ENCODE peak calls at places on chromosomes 16 and 17, in seven cellular contexts. F is NCI-H524, M is A549, T is brain microvascular endothelial cell, X is T follicular helper cell, E is activated T-helper 1 cell treated with Interleukin-2 at 50 U/mL for 16 hours, V is fibroblast of the conjunctiva. O is an unnamed sample.

GRCh38 chr17:42361781-42362186 is 26.5 kb downstream of the STAT3 start:
- DNase-seq in F (no peak), M (peak; percentile 39), T (no peak), X (no peak), E (no peak), V (no peak), O (no peak)

GRCh38 chr16:17222756-17223411 is 247.9 kb downstream of the XYLT1 start:
- DNase-seq in F (no peak), M (no peak), T (no peak), X (no peak), E (no peak), V (no peak), O (no peak)

GRCh38 chr16:70267516-70267915 is 15.8 kb upstream of the EXOSC6 start:
- DNase-seq in F (peak; percentile 56), M (peak; percentile 67), T (peak; percentile 22), X (no peak), E (no peak), V (no peak), O (no peak)

GRCh38 chr16:180921-181667 is 835 bp downstream of the HBQ1 start:
- DNase-seq in F (peak; percentile 83), M (peak; percentile 88), T (peak; percentile 55), X (peak; percentile 76), E (peak; percentile 76), V (peak; percentile 16), O (no peak)

GRCh38 chr17:47955497-47956461 is 1.9 kb downstream of the PRR15L start:
- DNase-seq in F (no peak), M (no peak), T (no peak), X (no peak), E (no peak), V (no peak), O (no peak)

GRCh38 chr16:83110221-83110768 is 483.5 kb downstream of the CDH13 start:
- DNase-seq in F (no peak), M (no peak), T (no peak), X (no peak), E (no peak), V (no peak), O (no peak)

GRCh38 chr17:66518677-66519076 is 216.3 kb downstream of the PRKCA start:
- DNase-seq in F (peak; percentile 65), M (no peak), T (no peak), X (no peak), E (no peak), V (no peak), O (no peak)

GRCh38 chr17:7241047-7241733 is 1.1 kb downstream of the GABARAP start:
- DNase-seq in F (no peak), M (no peak), T (no peak), X (no peak), E (no peak), V (no peak), O (no peak)

GRCh38 chr17:36934759-36935630 is 2.3 kb upstream of the LHX1 start:
- DNase-seq in F (peak; percentile 54), M (peak; percentile 69), T (no peak), X (no peak), E (no peak), V (no peak), O (no peak)

GRCh38 chr16:82990155-82990554 is 363.4 kb downstream of the CDH13 start:
- DNase-seq in F (no peak), M (no peak), T (peak; percentile 50), X (no peak), E (no peak), V (no peak), O (no peak)

GRCh38 chr17:57818066-57818465 is 31.8 kb downstream of the MRPS23 start:
- DNase-seq in F (no peak), M (no peak), T (no peak), X (no peak), E (no peak), V (no peak), O (no peak)

GRCh38 chr17:46811978-46812583 is 6.4 kb downstream of the WNT3 start:
- DNase-seq in F (no peak), M (no peak), T (no peak), X (no peak), E (no peak), V (no peak), O (no peak)

GRCh38 chr17:40560592-40561293 is 4.5 kb downstream of the CCR7 start:
- DNase-seq in F (no peak), M (no peak), T (peak; percentile 89), X (peak; percentile 60), E (peak; percentile 57), V (no peak), O (no peak)

GRCh38 chr16:2686912-2687507 is 4.7 kb downstream of the KCTD5 start:
- DNase-seq in F (no peak), M (no peak), T (no peak), X (no peak), E (no peak), V (no peak), O (no peak)

GRCh38 chr16:15055141-15056053 is 477 bp downstream of the NTAN1 start:
- DNase-seq in F (peak; percentile 71), M (peak; percentile 19), T (no peak), X (no peak), E (no peak), V (peak; percentile 12), O (no peak)

GRCh38 chr17:31072186-31072585 is 22.6 kb upstream of the NF1 start:
- DNase-seq in F (no peak), M (no peak), T (no peak), X (no peak), E (no peak), V (no peak), O (no peak)

GRCh38 chr16:56137269-56137668 is 54.0 kb upstream of the GNAO1 start:
- DNase-seq in F (no peak), M (no peak), T (no peak), X (no peak), E (no peak), V (no peak), O (no peak)

GRCh38 chr16:82370282-82370681 is 200.3 kb upstream of the MPHOSPH6 start:
- DNase-seq in F (no peak), M (no peak), T (no peak), X (no peak), E (no peak), V (no peak), O (no peak)

GRCh38 chr17:71217769-71218168 is 903.1 kb upstream of the SOX9 start:
- DNase-seq in F (no peak), M (no peak), T (no peak), X (no peak), E (no peak), V (no peak), O (no peak)

GRCh38 chr17:2844386-2844785 is 48.1 kb downstream of the RAP1GAP2 start:
- DNase-seq in F (no peak), M (peak; percentile 96), T (no peak), X (no peak), E (no peak), V (no peak), O (no peak)

GRCh38 chr17:47203984-47204721 is 5.0 kb upstream of the MYL4 start:
- DNase-seq in F (no peak), M (no peak), T (peak; percentile 34), X (peak; percentile 14), E (peak; percentile 23), V (no peak), O (no peak)

GRCh38 chr17:13003454-13003851 is 14.4 kb downstream of the ELAC2 start:
- DNase-seq in F (no peak), M (no peak), T (no peak), X (no peak), E (no peak), V (no peak), O (no peak)

GRCh38 chr17:13385481-13385907 is 216.2 kb downstream of the HS3ST3A1 start:
- DNase-seq in F (no peak), M (peak; percentile 8), T (no peak), X (no peak), E (no peak), V (no peak), O (no peak)

GRCh38 chr17:8162232-8162996 is at the start of gene VAMP2:
- DNase-seq in F (peak; percentile 33), M (peak; percentile 74), T (no peak), X (peak; percentile 81), E (peak; percentile 81), V (no peak), O (no peak)

GRCh38 chr16:88315543-88316105 is 67.1 kb upstream of the ZNF469 start:
- DNase-seq in F (no peak), M (peak; percentile 75), T (peak; percentile 48), X (no peak), E (no peak), V (no peak), O (no peak)

GRCh38 chr17:5762191-5762590 is 177.9 kb upstream of the NLRP1 start:
- DNase-seq in F (no peak), M (no peak), T (no peak), X (no peak), E (no peak), V (no peak), O (no peak)